ENCODE peak calls at places on chromosomes 16 and 17, in eight cellular contexts. V is astrocyte of the cerebellum; J is NCI-H345; H is EL; A is activated T-helper 1 cell treated with anti-CD3 and anti-CD28 coated beads, Interleukin-2, amount 50 U/mL, for 16 hours; P is occipital lobe; Q is substantia nigra; O is mucosa of gallbladder. T is an unnamed sample.

GRCh38 chr17:39365252-39365651 is 36.2 kb downstream of the FBXL20 start:
- DNase-seq in V (no peak), J (no peak), H (peak; percentile 43), A (no peak), P (no peak), Q (no peak), O (no peak), T (no peak)

GRCh38 chr17:36972905-36973304 is 24.2 kb downstream of the AATF start:
- DNase-seq in V (no peak), J (no peak), H (no peak), A (no peak), P (no peak), Q (no peak), O (no peak), T (no peak)

GRCh38 chr16:88681709-88682451 is 4.4 kb downstream of the SNAI3 start:
- DNase-seq in V (no peak), J (no peak), H (no peak), A (no peak), P (peak; percentile 79), Q (peak; percentile 30), O (no peak), T (no peak)

GRCh38 chr17:33521784-33522183 is 228.7 kb upstream of the ASIC2 start:
- DNase-seq in V (no peak), J (peak; percentile 13), H (no peak), A (no peak), P (no peak), Q (peak; percentile 7), O (no peak), T (no peak)

GRCh38 chr17:63626551-63627228 is 4.5 kb downstream of the MAP3K3 start:
- DNase-seq in V (no peak), J (no peak), H (peak; percentile 55), A (no peak), P (no peak), Q (no peak), O (no peak), T (no peak)

GRCh38 chr16:19170043-19170655 is 2.1 kb downstream of the SYT17 start:
- DNase-seq in V (no peak), J (no peak), H (no peak), A (no peak), P (no peak), Q (no peak), O (no peak), T (no peak)

GRCh38 chr16:49411121-49411970 is 37.7 kb downstream of the C16orf78 start:
- DNase-seq in V (no peak), J (no peak), H (no peak), A (no peak), P (no peak), Q (no peak), O (no peak), T (no peak)

GRCh38 chr17:66150708-66151107 is 41.2 kb downstream of the CEP112 start:
- DNase-seq in V (no peak), J (no peak), H (no peak), A (no peak), P (no peak), Q (no peak), O (no peak), T (no peak)

GRCh38 chr17:4967539-4968165 is at the start of gene SPAG7:
- DNase-seq in V (peak; percentile 95), J (peak; percentile 89), H (peak; percentile 96), A (peak; percentile 87), P (peak; percentile 95), Q (peak; percentile 95), O (peak; percentile 96), T (peak; percentile 97)

GRCh38 chr16:72990003-72990521 is 57.9 kb downstream of the ZFHX3 start:
- DNase-seq in V (no peak), J (no peak), H (peak; percentile 92), A (no peak), P (peak; percentile 7), Q (no peak), O (no peak), T (no peak)

GRCh38 chr17:42484304-42484703 is 25.6 kb downstream of the ATP6V0A1 start:
- DNase-seq in V (no peak), J (no peak), H (no peak), A (peak; percentile 35), P (no peak), Q (no peak), O (peak; percentile 48), T (no peak)

GRCh38 chr16:67027046-67027445 is 1.9 kb upstream of the CBFB start:
- DNase-seq in V (no peak), J (no peak), H (no peak), A (no peak), P (no peak), Q (no peak), O (no peak), T (peak; percentile 40)

GRCh38 chr16:85321856-85322271 is 209.6 kb upstream of the CIBAR2 start:
- DNase-seq in V (peak; percentile 94), J (no peak), H (peak; percentile 90), A (no peak), P (peak; percentile 65), Q (peak; percentile 79), O (peak; percentile 88), T (no peak)

GRCh38 chr16:85902366-85903155 is 3.6 kb downstream of the IRF8 start:
- DNase-seq in V (no peak), J (no peak), H (no peak), A (no peak), P (no peak), Q (no peak), O (no peak), T (no peak)

GRCh38 chr16:31880322-31880979 is 6.8 kb downstream of the ZNF267 start:
- DNase-seq in V (peak; percentile 57), J (no peak), H (peak; percentile 74), A (no peak), P (no peak), Q (no peak), O (no peak), T (no peak)

GRCh38 chr17:17300624-17301568 is 2.3 kb upstream of the NT5M start:
- DNase-seq in V (no peak), J (no peak), H (peak; percentile 71), A (peak; percentile 9), P (no peak), Q (no peak), O (no peak), T (no peak)

GRCh38 chr17:55926276-55926995 is 175.6 kb downstream of the PCTP start:
- DNase-seq in V (no peak), J (no peak), H (no peak), A (no peak), P (no peak), Q (no peak), O (no peak), T (no peak)

GRCh38 chr16:89094252-89094901 is 725 bp downstream of the ACSF3 start:
- DNase-seq in V (no peak), J (no peak), H (peak; percentile 32), A (no peak), P (no peak), Q (no peak), O (no peak), T (no peak)

GRCh38 chr16:89009343-89010209 is 32.6 kb upstream of the CBFA2T3 start:
- DNase-seq in V (no peak), J (no peak), H (no peak), A (no peak), P (no peak), Q (no peak), O (peak; percentile 27), T (no peak)

GRCh38 chr16:86171329-86171728 is 272.4 kb downstream of the IRF8 start:
- DNase-seq in V (no peak), J (no peak), H (peak; percentile 62), A (no peak), P (no peak), Q (no peak), O (no peak), T (no peak)

T was measured in type B pancreatic cell.